ENCODE peak calls at places on chromosomes 13 and 19, in six cellular contexts. One of them, this sample, is unnamed.

GRCh38 chr13:98068511-98068910 is 74.4 kb upstream of the FARP1 start:
- DNase-seq in GM12878: no peak
- DNase-seq in K562: no peak
- DNase-seq in HepG2: no peak
- DNase-seq in H1: no peak
- DNase-seq in GM12891: no peak
- DNase-seq in this sample: no peak

GRCh38 chr13:46295531-46296464 is 84.1 kb downstream of the LRRC63 start:
- DNase-seq in H1: no peak
- DNase-seq in GM12891: no peak
- DNase-seq in GM12878: peak
- DNase-seq in HepG2: no peak
- DNase-seq in K562: no peak
- DNase-seq in this sample: no peak

GRCh38 chr13:46804391-46804815 is 7.4 kb upstream of the ESD start:
- DNase-seq in GM12891: no peak
- DNase-seq in HepG2: peak
- DNase-seq in GM12878: no peak
- DNase-seq in H1: no peak
- DNase-seq in K562: no peak
- DNase-seq in this sample: no peak

GRCh38 chr13:42320375-42320787 is 48.4 kb downstream of the AKAP11 start:
- DNase-seq in HepG2: no peak
- DNase-seq in H1: no peak
- DNase-seq in GM12878: no peak
- DNase-seq in K562: no peak
- DNase-seq in GM12891: no peak
- DNase-seq in this sample: no peak

GRCh38 chr19:38288127-38288855 is 15.8 kb upstream of the C19orf33 start:
- DNase-seq in GM12891: no peak
- DNase-seq in HepG2: no peak
- DNase-seq in K562: no peak
- DNase-seq in H1: no peak
- DNase-seq in GM12878: no peak
- DNase-seq in this sample: no peak

GRCh38 chr19:35063940-35064818 is 22.7 kb downstream of the HPN start:
- DNase-seq in HepG2: no peak
- DNase-seq in GM12878: no peak
- DNase-seq in GM12891: no peak
- DNase-seq in H1: no peak
- DNase-seq in K562: no peak
- DNase-seq in this sample: no peak

GRCh38 chr19:32407004-32407992 is 1.7 kb downstream of the DPY19L3 start:
- DNase-seq in HepG2: peak
- DNase-seq in H1: no peak
- DNase-seq in GM12891: no peak
- DNase-seq in GM12878: no peak
- DNase-seq in K562: peak
- DNase-seq in this sample: no peak

GRCh38 chr19:44641460-44641859 is 2.2 kb upstream of the PVR start:
- DNase-seq in K562: no peak
- DNase-seq in H1: no peak
- DNase-seq in HepG2: no peak
- DNase-seq in GM12878: no peak
- DNase-seq in GM12891: no peak
- DNase-seq in this sample: no peak

GRCh38 chr13:44397766-44398223 is 24.2 kb downstream of the SERP2 start:
- DNase-seq in GM12878: no peak
- DNase-seq in HepG2: no peak
- DNase-seq in K562: peak
- DNase-seq in GM12891: no peak
- DNase-seq in H1: no peak
- DNase-seq in this sample: no peak

GRCh38 chr13:100305398-100305797 is 216.5 kb downstream of the PCCA start:
- DNase-seq in GM12878: no peak
- DNase-seq in H1: no peak
- DNase-seq in K562: no peak
- DNase-seq in GM12891: no peak
- DNase-seq in HepG2: no peak
- DNase-seq in this sample: no peak

GRCh38 chr13:44276061-44276460 is 97.6 kb upstream of the SERP2 start:
- DNase-seq in HepG2: no peak
- DNase-seq in GM12891: no peak
- DNase-seq in GM12878: no peak
- DNase-seq in K562: no peak
- DNase-seq in H1: no peak
- DNase-seq in this sample: no peak

GRCh38 chr13:103282571-103283450 is 216.6 kb upstream of the SLC10A2 start:
- DNase-seq in K562: no peak
- DNase-seq in HepG2: no peak
- DNase-seq in GM12878: no peak
- DNase-seq in GM12891: no peak
- DNase-seq in H1: no peak
- DNase-seq in this sample: no peak

GRCh38 chr13:75400775-75401174 is 81.2 kb downstream of the TBC1D4 start:
- DNase-seq in H1: no peak
- DNase-seq in GM12878: no peak
- DNase-seq in K562: no peak
- DNase-seq in GM12891: no peak
- DNase-seq in HepG2: peak
- DNase-seq in this sample: no peak

GRCh38 chr19:40724848-40725247 is 7.9 kb downstream of the ITPKC start:
- DNase-seq in HepG2: no peak
- DNase-seq in GM12878: no peak
- DNase-seq in K562: no peak
- DNase-seq in GM12891: no peak
- DNase-seq in H1: no peak
- DNase-seq in this sample: no peak

GRCh38 chr19:40721936-40722661 is 5.2 kb downstream of the ITPKC start:
- DNase-seq in HepG2: no peak
- DNase-seq in K562: no peak
- DNase-seq in GM12878: no peak
- DNase-seq in H1: no peak
- DNase-seq in GM12891: no peak
- DNase-seq in this sample: no peak

GRCh38 chr19:40726279-40726678 is 9.4 kb downstream of the ITPKC start:
- DNase-seq in GM12878: no peak
- DNase-seq in HepG2: no peak
- DNase-seq in H1: no peak
- DNase-seq in K562: no peak
- DNase-seq in GM12891: no peak
- DNase-seq in this sample: no peak

GRCh38 chr19:40724315-40724714 is 7.4 kb downstream of the ITPKC start:
- DNase-seq in K562: no peak
- DNase-seq in H1: no peak
- DNase-seq in HepG2: no peak
- DNase-seq in GM12878: no peak
- DNase-seq in GM12891: no peak
- DNase-seq in this sample: no peak

GRCh38 chr19:40723661-40724254 is 6.8 kb downstream of the ITPKC start:
- DNase-seq in GM12891: no peak
- DNase-seq in GM12878: no peak
- DNase-seq in K562: no peak
- DNase-seq in H1: no peak
- DNase-seq in HepG2: no peak
- DNase-seq in this sample: no peak
- TF ChIP-seq POLR2A in GM12891: no peak
- TF ChIP-seq POLR2A in GM12878: no peak
- TF ChIP-seq POLR2A in K562: no peak
- TF ChIP-seq POLR2A in H1: no peak
- TF ChIP-seq POLR2A in HepG2: no peak
- TF ChIP-seq POLR2A in this sample: no peak

GRCh38 chr19:41225238-41226052 is 6.4 kb downstream of the AXL start:
- DNase-seq in H1: peak
- DNase-seq in GM12878: no peak
- DNase-seq in K562: no peak
- DNase-seq in HepG2: peak
- DNase-seq in GM12891: no peak
- DNase-seq in this sample: no peak

GRCh38 chr19:41224632-41225031 is 5.6 kb downstream of the AXL start:
- DNase-seq in H1: no peak
- DNase-seq in HepG2: no peak
- DNase-seq in GM12891: no peak
- DNase-seq in GM12878: no peak
- DNase-seq in K562: no peak
- DNase-seq in this sample: no peak

GRCh38 chr19:41221514-41222205 is 2.6 kb downstream of the AXL start:
- DNase-seq in GM12878: no peak
- DNase-seq in HepG2: no peak
- DNase-seq in GM12891: no peak
- DNase-seq in H1: no peak
- DNase-seq in K562: no peak
- DNase-seq in this sample: no peak

GRCh38 chr19:41222240-41222639 is 3.2 kb downstream of the AXL start:
- DNase-seq in GM12878: no peak
- DNase-seq in HepG2: no peak
- DNase-seq in H1: no peak
- DNase-seq in GM12891: no peak
- DNase-seq in K562: no peak
- DNase-seq in this sample: no peak

DNA sequence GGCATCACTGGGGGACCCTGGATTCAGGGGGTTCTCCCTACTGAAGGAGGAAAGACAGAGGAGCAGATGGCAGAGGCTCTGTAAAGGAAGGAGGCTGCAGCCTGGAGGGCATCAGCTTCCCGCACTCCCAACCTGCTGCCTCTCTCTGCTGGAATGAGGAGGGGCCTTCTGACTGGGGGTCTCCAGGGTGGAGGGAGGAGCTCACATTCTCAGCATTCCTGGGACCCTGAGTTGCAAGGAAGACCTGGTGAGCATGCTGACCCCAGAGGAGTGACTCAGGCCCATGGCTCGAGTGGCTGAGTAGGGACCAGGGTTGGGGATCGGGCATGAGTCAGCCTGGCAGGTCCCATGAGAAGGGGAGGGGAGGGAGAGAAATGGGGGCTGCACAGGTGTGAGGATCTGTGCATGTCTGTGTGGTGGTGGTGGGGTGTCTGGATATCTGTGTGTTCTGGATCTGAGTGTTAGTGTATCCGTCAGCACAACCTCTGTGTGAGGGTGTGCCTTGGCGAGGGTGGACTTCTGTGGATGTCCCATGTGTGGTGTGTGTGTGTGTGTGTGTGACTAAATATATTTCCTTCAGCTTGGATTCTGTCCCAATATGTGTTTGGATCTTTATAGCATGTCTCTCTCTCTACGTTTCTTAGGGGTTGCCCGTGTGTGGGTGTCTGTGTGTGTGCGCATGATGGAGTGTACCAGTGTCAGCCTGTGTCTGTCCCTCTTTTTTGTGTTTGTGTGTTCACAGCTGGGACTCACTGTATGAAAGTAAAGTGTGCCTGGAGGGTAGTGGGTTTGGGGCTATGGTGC is 4.6 kb downstream of the AXL start:
- DNase-seq in H1: peak
- DNase-seq in K562: no peak
- DNase-seq in GM12891: no peak
- DNase-seq in GM12878: no peak
- DNase-seq in HepG2: peak
- DNase-seq in this sample: no peak
- TF ChIP-seq TAF1 in H1: peak
- TF ChIP-seq TAF1 in K562: no peak
- TF ChIP-seq TAF1 in GM12891: no peak
- TF ChIP-seq TAF1 in GM12878: no peak
- TF ChIP-seq TAF1 in HepG2: no peak
- TF ChIP-seq TAF1 in this sample: no peak

DNA sequence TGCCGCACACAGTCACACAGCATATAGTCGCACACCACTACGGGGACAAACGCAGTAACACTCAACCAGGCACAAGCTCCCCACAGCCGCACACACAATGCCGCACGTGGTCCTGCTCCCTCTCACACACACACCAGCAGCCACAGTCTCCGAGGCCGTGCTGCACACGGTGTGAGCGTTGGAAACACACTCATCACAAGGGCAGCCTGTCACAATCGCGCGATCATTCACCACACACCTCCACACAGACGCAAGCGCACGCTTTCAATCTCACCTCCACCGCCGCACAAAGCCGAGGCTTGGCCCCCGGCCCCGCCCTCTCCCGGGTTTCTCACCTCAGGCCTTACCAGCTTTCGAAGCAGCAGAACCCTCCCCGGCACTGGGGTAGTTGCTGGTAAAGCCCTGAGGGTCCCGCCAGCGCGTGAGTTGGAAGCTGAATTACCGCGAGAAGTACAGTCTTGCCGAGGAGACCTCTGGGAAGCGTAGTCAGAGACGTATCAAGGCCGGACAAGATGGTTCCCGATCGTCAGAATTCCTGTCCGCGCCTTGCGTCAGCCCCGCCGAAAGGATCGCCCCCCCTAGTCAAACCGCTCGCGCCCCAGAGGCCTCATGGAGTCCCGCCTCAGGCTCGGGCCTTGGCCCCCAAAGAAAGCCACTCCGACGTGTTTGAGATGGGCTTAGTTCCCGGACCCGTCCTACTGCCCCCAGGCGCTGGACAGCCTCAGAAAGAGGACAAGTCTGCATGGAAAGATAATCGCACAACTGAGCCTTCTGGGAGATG is at the start of gene ZNF566:
- DNase-seq in HepG2: peak
- DNase-seq in K562: peak
- DNase-seq in H1: peak
- DNase-seq in GM12878: peak
- DNase-seq in GM12891: peak
- DNase-seq in this sample: peak
- TF ChIP-seq POLR2A in HepG2: peak
- TF ChIP-seq POLR2A in K562: peak
- TF ChIP-seq POLR2A in H1: peak
- TF ChIP-seq POLR2A in GM12878: peak
- TF ChIP-seq POLR2A in GM12891: peak
- TF ChIP-seq POLR2A in this sample: peak

GRCh38 chr19:4606921-4607678 is 32.2 kb upstream of the TNFAIP8L1 start:
- DNase-seq in HepG2: no peak
- DNase-seq in K562: peak
- DNase-seq in H1: no peak
- DNase-seq in GM12891: no peak
- DNase-seq in GM12878: no peak
- DNase-seq in this sample: no peak
- TF ChIP-seq TAF1 in HepG2: no peak
- TF ChIP-seq TAF1 in K562: no peak
- TF ChIP-seq TAF1 in H1: peak
- TF ChIP-seq TAF1 in GM12891: no peak
- TF ChIP-seq TAF1 in GM12878: no peak
- TF ChIP-seq TAF1 in this sample: no peak

GRCh38 chr19:4969772-4970531 is 1.0 kb downstream of the KDM4B start:
- DNase-seq in HepG2: no peak
- DNase-seq in H1: no peak
- DNase-seq in GM12891: no peak
- DNase-seq in K562: no peak
- DNase-seq in GM12878: peak
- DNase-seq in this sample: no peak
- TF ChIP-seq POLR2A in HepG2: no peak
- TF ChIP-seq POLR2A in H1: no peak
- TF ChIP-seq POLR2A in GM12891: no peak
- TF ChIP-seq POLR2A in K562: no peak
- TF ChIP-seq POLR2A in GM12878: no peak
- TF ChIP-seq POLR2A in this sample: no peak